ENCODE peak calls at places on chromosome 9, in five cellular contexts. N is CD8-positive, alpha-beta T cell; U is B cell; F is stimulated activated naive CD8-positive, alpha-beta T cell treated with anti-CD3 and anti-CD28 coated beads, Interleukin-15, Interleukin-2, amounts not matched to agents 100 U/mL and 50 U/mL, for 24 hours; E is adipocyte. R is an unnamed sample.

GRCh38 chr9:22240619-22241018 is 206.0 kb upstream of the DMRTA1 start:
- DNase-seq in N (no peak), U (peak), F (no peak), E (peak), R (no peak)

GRCh38 chr9:98087420-98088354 is 31.2 kb downstream of the NANS start:
- DNase-seq in N (peak), U (peak), F (no peak), E (peak), R (peak)

GRCh38 chr9:113178087-113178486 is 27.3 kb downstream of the SLC31A2 start:
- DNase-seq in N (no peak), U (no peak), F (no peak), E (peak), R (no peak)

GRCh38 chr9:89675403-89675771 is 70.6 kb downstream of the GADD45G start:
- DNase-seq in N (no peak), U (no peak), F (no peak), E (no peak), R (no peak)

GRCh38 chr9:18379073-18379811 is 94.7 kb upstream of the ADAMTSL1 start:
- DNase-seq in N (no peak), U (no peak), F (no peak), E (peak), R (no peak)

GRCh38 chr9:38431101-38431500 is 6.8 kb upstream of the IGFBPL1 start:
- DNase-seq in N (no peak), U (no peak), F (no peak), E (no peak), R (no peak)

GRCh38 chr9:109242751-109243150 is 75.7 kb upstream of the FRRS1L start:
- DNase-seq in N (no peak), U (no peak), F (no peak), E (no peak), R (no peak)

GRCh38 chr9:32543047-32543446 is 9.1 kb upstream of the SMIM27 start:
- DNase-seq in N (no peak), U (no peak), F (no peak), E (no peak), R (no peak)